ENCODE peak calls at places on chromosomes 4 and X, in six cellular contexts. Q is tibial artery, Z is dorsolateral prefrontal cortex, D is fibroblast of the aortic adventitia, U is LNCaP clone FGC, P is ovary. E is an unnamed sample.

GRCh38 chr4:88439161-88439760 is 17.7 kb upstream of the HERC5 start:
- DNase-seq in Q (no peak), Z (no peak), D (no peak), U (no peak), P (no peak), E (no peak)

GRCh38 chrX:8653956-8654355 is 78.0 kb downstream of the ANOS1 start:
- DNase-seq in Q (no peak), Z (no peak), D (no peak), U (peak), P (no peak), E (no peak)

GRCh38 chr4:58749206-58749605 is 1639.0 kb upstream of the IGFBP7 start:
- DNase-seq in Q (no peak), Z (no peak), D (no peak), U (peak), P (no peak), E (no peak)

GRCh38 chrX:112521658-112522057 is 158.1 kb downstream of the LHFPL1 start:
- DNase-seq in Q (no peak), Z (no peak), D (no peak), U (no peak), P (no peak), E (no peak)

GRCh38 chr4:118557298-118557851 is 127.8 kb upstream of the METTL14 start:
- DNase-seq in Q (no peak), Z (no peak), D (peak), U (peak), P (no peak), E (peak)

GRCh38 chr4:111602848-111603247 is 542.4 kb upstream of the FAM241A start:
- DNase-seq in Q (no peak), Z (no peak), D (peak), U (no peak), P (no peak), E (no peak)

GRCh38 chrX:33307954-33308353 is 96.6 kb upstream of the DMD start:
- DNase-seq in Q (no peak), Z (no peak), D (peak), U (no peak), P (no peak), E (no peak)

GRCh38 chr4:165355900-165356300 is 22.9 kb upstream of the CPE start:
- DNase-seq in Q (peak), Z (no peak), D (peak), U (peak), P (no peak), E (no peak)

GRCh38 chr4:127586922-127587571 is 45.7 kb upstream of the INTU start:
- DNase-seq in Q (no peak), Z (no peak), D (peak), U (peak), P (no peak), E (no peak)

GRCh38 chr4:78056265-78057129 is 626 bp upstream of the FRAS1 start:
- DNase-seq in Q (peak), Z (no peak), D (peak), U (peak), P (peak), E (no peak)

GRCh38 chr4:13766722-13767495 is 139.4 kb upstream of the BOD1L1 start:
- DNase-seq in Q (no peak), Z (no peak), D (no peak), U (no peak), P (no peak), E (no peak)

GRCh38 chrX:9566150-9566621 is 101.3 kb downstream of the TBL1X start:
- DNase-seq in Q (peak), Z (no peak), D (peak), U (no peak), P (peak), E (peak)

GRCh38 chr4:132065940-132066495 is 1083.1 kb upstream of the PCDH10 start:
- DNase-seq in Q (no peak), Z (no peak), D (no peak), U (no peak), P (no peak), E (no peak)

DNA sequence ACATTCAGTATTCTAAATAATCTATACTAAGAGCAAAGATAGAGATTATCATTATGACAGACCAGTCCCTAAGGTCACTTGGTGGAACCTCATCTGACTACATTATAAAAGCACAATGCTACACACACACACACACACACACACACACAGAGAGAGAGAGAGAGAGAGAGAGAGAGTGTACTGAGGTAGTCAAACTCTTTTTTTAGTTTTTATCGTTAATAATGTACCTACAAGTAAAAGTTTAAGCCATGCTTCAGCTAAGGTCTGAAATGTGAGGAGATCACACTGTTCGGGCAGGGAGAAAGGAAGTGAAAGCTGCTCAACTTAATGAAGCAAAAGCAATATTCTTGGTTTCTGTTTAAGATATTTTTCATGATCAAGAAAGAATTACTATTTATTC is 75.8 kb upstream of the CCDC160 start:
- DNase-seq in Q (no peak), Z (no peak), D (no peak), U (no peak), P (no peak), E (no peak)
- H3K4me3 ChIP-seq in Q (no peak), Z (no peak), D (no peak), U (no peak), P (no peak), E (no peak)

DNA sequence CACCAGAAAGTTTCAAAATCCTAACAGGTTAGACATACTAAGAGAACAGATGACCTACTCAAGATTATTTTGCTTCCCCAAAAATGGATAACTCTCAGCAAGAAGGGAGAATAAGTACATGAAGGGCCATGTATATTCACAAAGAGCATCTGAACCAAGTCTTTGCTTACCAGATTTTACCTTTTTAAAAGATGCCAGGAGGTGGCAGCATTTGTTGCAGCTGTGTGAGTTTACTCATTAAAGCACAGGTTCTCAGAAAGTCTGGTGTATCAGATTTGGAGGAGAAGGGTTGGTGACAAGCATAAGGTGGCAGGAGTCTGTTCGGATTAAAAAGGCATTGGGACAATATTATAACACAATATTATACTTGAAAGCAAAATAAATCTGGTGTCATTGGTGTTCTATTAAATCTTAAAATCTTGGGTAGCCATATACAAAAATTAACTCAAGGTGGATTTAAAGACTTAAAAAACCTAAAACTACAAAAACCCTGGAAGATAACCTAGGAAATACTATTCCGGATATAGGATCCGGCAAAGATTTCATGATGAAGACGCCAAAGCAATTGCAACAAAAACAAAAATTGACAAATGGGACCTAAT is 51.3 kb upstream of the NFKB1 start:
- DNase-seq in Q (no peak), Z (no peak), D (peak), U (peak), P (no peak), E (no peak)
- TF ChIP-seq CTCF in Q (peak), Z (peak), D (peak), U (peak), P (peak), E (peak)

GRCh38 chrX:79156818-79157217 is 12.3 kb downstream of the GPR174 start:
- DNase-seq in Q (no peak), Z (no peak), D (no peak), U (no peak), P (no peak), E (no peak)
- H3K4me3 ChIP-seq in Q (no peak), Z (no peak), D (no peak), U (no peak), P (no peak), E (no peak)

GRCh38 chrX:30308263-30309138 is 689 bp downstream of the NR0B1 start:
- DNase-seq in Q (no peak), Z (no peak), D (no peak), U (no peak), P (peak), E (no peak)
- TF ChIP-seq CTCF in Q (no peak), Z (no peak), D (peak), U (no peak), P (peak), E (no peak)

DNA sequence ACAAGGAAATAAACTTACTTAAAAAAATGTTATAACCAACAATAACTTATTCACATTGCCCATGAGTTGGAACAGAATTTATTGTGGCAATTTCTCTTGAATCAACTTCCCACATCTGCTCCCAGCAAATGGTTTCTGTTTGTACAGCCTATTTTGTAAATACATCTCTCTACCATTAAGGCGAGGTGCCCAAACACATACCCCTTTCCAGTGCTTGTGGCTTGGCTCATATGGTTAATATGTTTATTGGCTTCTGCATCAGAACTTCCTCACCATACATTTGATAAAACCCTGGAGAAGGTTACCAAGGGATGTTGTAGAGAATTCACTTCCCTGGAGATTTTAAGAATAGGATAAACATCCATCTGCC is 207.1 kb downstream of the SOWAHB start:
- DNase-seq in Q (no peak), Z (no peak), D (no peak), U (peak), P (no peak), E (no peak)
- H3K4me3 ChIP-seq in Q (peak), Z (no peak), D (no peak), U (peak), P (no peak), E (peak)

GRCh38 chr4:4405358-4405962 is 18.6 kb downstream of the NSG1 start:
- DNase-seq in Q (no peak), Z (no peak), D (no peak), U (no peak), P (no peak), E (no peak)

GRCh38 chr4:4408576-4409335 is 21.9 kb downstream of the NSG1 start:
- DNase-seq in Q (no peak), Z (no peak), D (no peak), U (no peak), P (no peak), E (no peak)

GRCh38 chr4:4408132-4408523 is 21.2 kb downstream of the NSG1 start:
- DNase-seq in Q (no peak), Z (no peak), D (no peak), U (no peak), P (no peak), E (no peak)

GRCh38 chr4:4407299-4408131 is 20.6 kb downstream of the NSG1 start:
- DNase-seq in Q (no peak), Z (no peak), D (no peak), U (no peak), P (no peak), E (no peak)

DNA sequence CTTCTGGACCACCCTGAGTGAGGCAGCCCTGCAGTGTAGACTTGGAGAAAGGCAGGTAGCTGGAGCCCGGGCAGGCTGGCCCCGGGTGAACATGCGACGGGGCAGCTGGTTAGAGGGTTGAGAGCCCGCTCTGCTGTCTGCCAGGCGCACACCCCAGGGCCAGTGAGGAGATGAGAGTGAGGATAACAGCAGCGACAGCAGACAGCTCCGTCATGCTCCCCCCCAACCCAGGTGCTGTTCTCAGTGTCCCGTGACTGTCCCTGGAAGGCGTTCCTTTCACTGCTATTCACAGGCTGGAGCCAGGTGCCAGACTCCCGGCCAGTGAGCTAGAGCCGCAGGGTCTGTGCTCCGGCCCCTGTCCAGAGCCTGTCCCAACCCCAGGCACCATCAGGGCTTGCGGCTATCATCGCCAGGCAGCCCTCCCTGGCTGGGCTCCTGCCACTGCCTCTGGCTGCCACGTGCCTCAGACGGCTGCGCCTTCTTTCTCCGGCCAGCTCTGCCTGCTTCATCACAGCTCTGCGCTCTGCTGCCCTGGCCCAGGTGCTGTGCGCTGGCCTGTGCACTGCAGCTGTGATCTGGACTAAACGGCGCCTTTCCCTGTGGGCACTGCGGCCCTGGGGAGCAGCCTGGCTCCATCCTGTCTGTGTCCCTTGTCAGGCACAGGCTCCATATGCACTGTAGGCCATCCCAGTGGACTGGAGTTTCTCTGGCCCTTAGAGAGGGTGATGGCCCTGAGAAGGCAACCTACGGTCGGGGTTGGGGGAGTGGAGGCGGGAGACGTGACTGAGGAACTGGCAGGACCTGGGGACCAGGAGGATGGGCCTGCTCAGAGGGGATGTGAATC is 19.8 kb downstream of the NSG1 start:
- DNase-seq in Q (no peak), Z (no peak), D (no peak), U (no peak), P (no peak), E (no peak)
- TF ChIP-seq CTCF in Q (no peak), Z (no peak), D (no peak), U (no peak), P (no peak), E (no peak)

DNA sequence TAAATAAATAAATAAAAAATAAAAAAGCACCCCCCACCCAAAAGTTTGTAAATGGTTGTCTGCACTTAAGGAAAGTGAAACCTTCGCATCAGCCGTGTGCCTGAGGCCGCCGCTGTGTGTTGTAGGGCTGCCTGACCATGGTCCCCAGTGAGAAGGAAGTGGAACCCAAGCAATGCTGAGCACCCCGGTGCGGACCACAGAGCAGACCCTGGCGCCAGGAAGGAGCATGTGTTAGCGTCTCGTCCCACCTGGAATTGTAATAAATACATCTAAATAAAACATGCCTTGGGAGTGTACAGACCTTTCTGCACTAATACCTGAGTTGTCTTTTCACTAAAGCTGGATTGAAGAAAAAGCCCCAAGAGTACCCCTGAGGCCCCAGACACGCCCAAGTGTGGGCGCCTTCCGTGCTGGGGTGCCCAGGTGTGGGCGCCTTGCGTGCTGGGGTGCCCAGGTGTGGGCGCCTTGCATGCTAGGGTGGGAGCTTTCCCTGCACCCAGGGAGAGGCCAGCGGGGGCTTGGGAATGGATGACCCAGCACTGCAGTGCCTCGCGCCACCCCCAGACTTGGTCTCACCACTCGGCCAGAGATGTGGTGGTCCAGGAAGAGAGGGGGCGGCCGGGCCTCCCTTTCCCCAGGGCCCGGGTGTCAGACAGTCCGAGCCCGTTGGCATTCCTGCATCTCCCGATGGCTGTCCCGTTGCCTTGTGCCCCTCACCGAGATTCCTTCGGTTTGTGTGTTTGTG is 33.7 kb downstream of the HTT-AS start:
- DNase-seq in Q (no peak), Z (peak), D (no peak), U (no peak), P (no peak), E (no peak)
- H3K4me3 ChIP-seq in Q (peak), Z (no peak), D (no peak), U (no peak), P (no peak), E (no peak)

GRCh38 chrX:12799118-12799517 is 7.9 kb downstream of the PRPS2 start:
- DNase-seq in Q (no peak), Z (no peak), D (no peak), U (no peak), P (no peak), E (no peak)
- TF ChIP-seq CTCF in Q (no peak), Z (no peak), D (no peak), U (no peak), P (no peak), E (no peak)

DNA sequence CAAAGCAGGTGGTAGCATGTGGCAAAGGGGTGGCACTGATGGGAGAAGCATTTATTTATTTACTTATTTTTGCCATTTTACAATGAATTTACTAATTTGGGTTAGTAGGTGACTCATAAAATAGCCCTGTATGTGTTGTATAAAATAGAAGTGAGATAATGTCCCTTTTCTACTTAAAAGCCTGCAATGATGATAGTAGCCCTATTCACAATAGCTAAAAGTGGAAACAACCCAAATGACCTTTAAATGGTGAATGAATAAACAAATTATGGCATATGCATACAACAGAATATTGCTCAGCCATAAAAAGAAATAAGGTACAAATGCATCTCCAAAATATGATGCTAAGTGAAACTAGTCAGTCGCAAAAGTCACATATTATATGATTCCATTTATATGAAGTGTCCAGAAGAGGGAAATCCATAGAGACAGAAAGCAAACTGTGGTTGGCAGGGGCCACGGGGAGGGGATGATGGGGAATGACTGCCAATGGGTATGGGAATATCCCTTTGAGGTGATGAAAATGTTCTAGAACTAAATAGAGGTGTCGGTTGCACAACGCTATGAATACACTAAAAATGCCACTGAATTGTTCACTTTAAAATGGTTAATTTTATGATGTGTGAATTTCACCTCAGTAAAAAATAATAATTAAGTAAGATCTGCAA is 35.8 kb upstream of the FAM9C start:
- DNase-seq in Q (no peak), Z (no peak), D (no peak), U (no peak), P (no peak), E (no peak)
- H3K4me3 ChIP-seq in Q (no peak), Z (no peak), D (no peak), U (no peak), P (no peak), E (no peak)

DNA sequence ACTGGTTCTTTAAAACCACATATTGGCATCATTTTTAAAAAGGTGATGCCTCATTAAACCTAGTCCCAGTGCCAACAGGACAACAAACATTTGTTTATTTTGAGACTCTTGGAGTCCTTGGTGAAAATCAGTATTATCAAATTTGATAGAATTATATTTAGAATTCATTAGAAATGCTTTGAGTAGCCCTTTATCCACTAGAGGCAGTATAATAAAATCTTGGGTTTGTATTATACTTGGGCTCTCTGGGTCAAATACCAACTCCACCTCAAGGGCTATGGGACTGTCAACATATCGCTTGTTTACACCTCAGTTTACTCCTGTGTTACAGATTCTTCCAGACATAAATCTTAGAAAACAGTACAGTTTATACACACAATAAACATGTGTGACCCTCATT is 335.7 kb upstream of the FSTL5 start:
- DNase-seq in Q (no peak), Z (no peak), D (no peak), U (no peak), P (no peak), E (no peak)
- TF ChIP-seq CTCF in Q (peak), Z (peak), D (peak), U (peak), P (no peak), E (no peak)

E was measured in AG04449.